ENCODE peak calls at places on chromosomes 13 and 19, in nine cellular contexts. T is AG09319, U is mesothelial cell of epicardium, P is OCI-LY7, Y is left ventricle myocardium inferior, C is fibroblast of mammary gland, V is neural crest cell, O is endothelial cell, E is Peyer's patch. Z is an unnamed sample.

GRCh38 chr19:48683349-48683748 is 10.5 kb upstream of the NTN5 start:
- DNase-seq in U (no peak), O (no peak), P (peak; percentile 57), Y (peak; percentile 66), V (no peak), T (no peak), E (no peak), C (peak; percentile 44), Z (no peak)

GRCh38 chr19:55212447-55212846 is 3.1 kb upstream of the PTPRH start:
- DNase-seq in P (peak; percentile 87), T (no peak), V (peak; percentile 40), U (no peak), Y (no peak), E (peak; percentile 80), O (no peak), C (no peak), Z (peak; percentile 49)

GRCh38 chr13:104057851-104058250 is 991.6 kb upstream of the SLC10A2 start:
- DNase-seq in P (no peak), C (no peak), O (no peak), Y (no peak), T (no peak), E (no peak), U (no peak), V (no peak), Z (no peak)

GRCh38 chr13:44792096-44792495 is 197.2 kb downstream of the NUFIP1 start:
- DNase-seq in U (no peak), T (no peak), O (no peak), Y (no peak), C (no peak), P (no peak), V (no peak), E (no peak), Z (no peak)

GRCh38 chr19:13817018-13817614 is 21.9 kb downstream of the ZSWIM4 start:
- DNase-seq in V (no peak), P (peak; percentile 11), T (no peak), E (peak; percentile 81), O (no peak), C (no peak), U (no peak), Y (no peak), Z (no peak)

GRCh38 chr19:35666251-35666913 is at the start of gene UPK1A:
- DNase-seq in V (no peak), U (no peak), Y (no peak), C (no peak), O (no peak), T (no peak), E (no peak), P (no peak), Z (no peak)

GRCh38 chr13:113808058-113808834 is 49.2 kb downstream of the TMEM255B start:
- DNase-seq in E (no peak), V (no peak), O (no peak), Y (no peak), P (no peak), C (no peak), T (no peak), U (no peak), Z (no peak)

GRCh38 chr19:46613525-46613924 is 11.4 kb downstream of the PTGIR start:
- DNase-seq in O (no peak), V (no peak), P (no peak), E (no peak), U (no peak), T (no peak), Y (peak; percentile 13), C (no peak), Z (no peak)

GRCh38 chr19:9032136-9032626 is 22.0 kb upstream of the MUC16 start:
- DNase-seq in U (no peak), V (no peak), T (no peak), C (no peak), O (no peak), E (no peak), Y (no peak), P (peak; percentile 14), Z (no peak)

GRCh38 chr19:54133312-54133956 is 4.1 kb upstream of the CNOT3 start:
- DNase-seq in C (peak; percentile 36), P (no peak), V (no peak), E (no peak), Y (no peak), O (no peak), T (peak; percentile 8), U (no peak), Z (no peak)

GRCh38 chr13:108342369-108343289 is 73.1 kb downstream of the TNFSF13B start:
- DNase-seq in O (no peak), Y (no peak), E (no peak), C (peak; percentile 50), V (no peak), U (no peak), T (no peak), P (no peak), Z (peak; percentile 14)

GRCh38 chr13:49927755-49928154 is 8.4 kb downstream of the SPRYD7 start:
- DNase-seq in Y (no peak), T (no peak), P (no peak), V (no peak), C (peak; percentile 72), O (no peak), U (no peak), E (no peak), Z (no peak)

GRCh38 chr13:98508280-98509074 is 68.4 kb downstream of the STK24 start:
- DNase-seq in C (peak; percentile 80), Y (no peak), T (no peak), P (no peak), U (no peak), O (no peak), V (no peak), E (no peak), Z (no peak)

GRCh38 chr19:50002386-50002960 is 22.7 kb downstream of the VRK3 start:
- DNase-seq in C (no peak), T (no peak), O (no peak), Y (no peak), P (no peak), U (no peak), V (no peak), E (no peak), Z (no peak)

GRCh38 chr19:17721821-17722220 is 2.5 kb downstream of the MAP1S start:
- DNase-seq in Y (peak; percentile 51), U (no peak), V (no peak), P (no peak), C (peak; percentile 65), T (no peak), O (peak; percentile 46), E (no peak), Z (peak; percentile 43)

GRCh38 chr19:57106646-57107235 is 13.0 kb upstream of the USP29 start:
- DNase-seq in U (no peak), Y (no peak), T (no peak), E (no peak), O (no peak), P (no peak), C (no peak), V (no peak), Z (no peak)

GRCh38 chr19:57105976-57106610 is 13.7 kb upstream of the USP29 start:
- DNase-seq in E (no peak), O (no peak), U (no peak), T (no peak), P (no peak), Y (no peak), V (no peak), C (no peak), Z (no peak)

GRCh38 chr19:57099199-57099661 is 20.6 kb upstream of the USP29 start:
- DNase-seq in E (peak; percentile 57), Y (peak; percentile 72), T (peak; percentile 1), P (peak; percentile 4), O (peak; percentile 26), C (peak; percentile 47), U (no peak), V (peak; percentile 21), Z (peak; percentile 75)

GRCh38 chr19:57103573-57104277 is 16.1 kb upstream of the USP29 start:
- DNase-seq in T (peak; percentile 35), E (peak; percentile 68), U (no peak), O (peak; percentile 25), V (peak; percentile 14), P (peak; percentile 62), Y (peak; percentile 38), C (peak; percentile 63), Z (peak; percentile 76)
- TF ChIP-seq CTCF in T (peak; percentile 88), E (peak; percentile 65), U (peak; percentile 52), O (peak; percentile 70), V (peak; percentile 63), P (peak; percentile 89), Y (peak; percentile 85), C (peak; percentile 82), Z (peak; percentile 47)

GRCh38 chr13:110392510-110393233 is 85.6 kb downstream of the COL4A2 start:
- DNase-seq in Y (no peak), U (no peak), V (no peak), T (no peak), E (no peak), P (no peak), C (peak; percentile 67), O (no peak), Z (no peak)
- TF ChIP-seq CTCF in Y (no peak), U (no peak), V (no peak), T (no peak), E (no peak), P (no peak), C (no peak), O (no peak), Z (no peak)

DNA sequence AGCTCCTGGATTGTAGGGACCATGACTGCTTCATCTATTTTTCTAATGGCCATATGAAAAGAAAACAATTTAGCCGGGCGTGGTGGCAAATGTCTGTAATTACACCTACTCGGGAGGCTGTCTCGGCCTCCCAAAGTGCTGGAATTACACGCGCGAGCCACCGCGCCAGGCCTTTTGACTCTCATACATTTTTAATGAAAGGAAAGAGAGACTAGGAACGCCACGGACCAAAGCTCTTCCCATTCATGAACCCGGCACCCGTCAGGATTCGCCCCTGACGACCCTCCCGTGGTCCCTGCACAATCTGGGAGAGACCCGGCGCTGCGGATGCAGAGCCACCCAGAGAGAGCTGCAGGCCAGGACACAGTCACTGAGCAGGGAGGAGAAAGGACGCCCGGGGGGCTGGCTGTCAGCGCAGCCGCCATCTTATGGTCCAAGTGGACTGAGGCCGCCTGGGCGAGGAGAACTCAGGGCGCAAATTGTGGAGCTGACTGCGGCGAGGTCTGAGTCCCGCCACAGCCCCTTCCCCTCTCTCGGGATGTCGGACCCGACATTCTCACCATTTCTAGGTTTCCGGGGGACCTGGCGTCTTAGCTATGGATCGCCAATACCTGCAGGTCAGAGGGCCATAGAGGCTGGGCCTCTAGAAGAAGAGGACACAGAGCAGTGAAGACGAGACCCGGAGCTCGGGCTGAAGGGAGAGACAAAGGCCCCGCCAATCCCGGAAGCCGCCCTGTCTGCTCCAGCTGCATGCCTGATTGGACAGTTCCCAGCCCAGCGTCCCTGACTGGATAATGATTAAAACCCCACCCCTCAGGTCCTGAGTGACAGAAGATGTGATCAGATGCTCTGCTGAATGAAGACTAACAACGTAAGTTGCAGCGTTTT is at the start of gene ZNF681:
- DNase-seq in C (peak; percentile 89), U (peak; percentile 83), O (peak; percentile 82), V (peak; percentile 75), P (peak; percentile 89), E (peak; percentile 96), T (peak; percentile 61), Y (peak; percentile 89), Z (peak; percentile 75)
- TF ChIP-seq CTCF in C (no peak), U (no peak), O (peak; percentile 40), V (peak; percentile 48), P (peak; percentile 32), E (no peak), T (no peak), Y (peak; percentile 25), Z (no peak)

DNA sequence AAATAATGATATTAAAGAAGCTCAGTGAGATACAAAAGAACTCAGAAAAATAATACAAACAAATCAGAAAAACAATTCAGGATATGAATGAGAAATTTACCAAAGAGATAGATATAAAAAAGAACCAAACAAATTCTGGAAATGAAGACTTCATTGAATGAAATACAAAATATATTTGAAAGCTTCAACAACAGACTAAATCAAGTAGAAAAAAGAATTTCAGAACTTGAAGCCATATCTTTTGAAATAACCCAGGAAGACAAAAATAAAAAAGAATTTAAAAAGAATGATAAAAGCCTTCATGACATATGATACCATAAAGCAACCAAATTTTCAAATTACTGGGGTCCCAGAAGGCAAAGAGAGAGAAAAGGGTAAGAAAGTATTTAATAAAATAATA is 9.6 kb downstream of the LEUTX start:
- DNase-seq in E (no peak), T (no peak), P (no peak), Y (no peak), V (no peak), O (no peak), C (no peak), U (no peak), Z (no peak)
- TF ChIP-seq CTCF in E (no peak), T (no peak), P (no peak), Y (no peak), V (no peak), O (no peak), C (no peak), U (no peak), Z (no peak)